ENCODE peak calls at places on chromosome 5, in four cellular contexts. E is NCI-H1092, O is Right ventricle myocardium inferior, J is HTR-8/SVneo. T is an unnamed sample.

GRCh38 chr5:157821822-157822622 is 36.9 kb downstream of the CLINT1 start:
- DNase-seq in E (no peak), O (no peak), J (no peak), T (no peak)

GRCh38 chr5:45454114-45454513 is 242.1 kb downstream of the HCN1 start:
- DNase-seq in E (peak), O (no peak), J (no peak), T (no peak)

GRCh38 chr5:34053133-34053532 is 10.1 kb upstream of the C1QTNF3 start:
- DNase-seq in E (no peak), O (no peak), J (no peak), T (no peak)

GRCh38 chr5:134115806-134116175 is 1.3 kb downstream of the TCF7 start:
- DNase-seq in E (no peak), O (no peak), J (peak), T (no peak)

GRCh38 chr5:159135896-159136531 is 36.3 kb upstream of the EBF1 start:
- DNase-seq in E (no peak), O (no peak), J (no peak), T (no peak)

GRCh38 chr5:159548517-159548916 is 218.2 kb upstream of the IL12B start:
- DNase-seq in E (no peak), O (no peak), J (no peak), T (no peak)

GRCh38 chr5:35202319-35203111 is 27.8 kb downstream of the PRLR start:
- DNase-seq in E (peak), O (no peak), J (peak), T (peak)

GRCh38 chr5:55593115-55593472 is 58.3 kb upstream of the PLPP1 start:
- DNase-seq in E (no peak), O (no peak), J (peak), T (no peak)

GRCh38 chr5:150640311-150641005 is at the start of gene SYNPO:
- DNase-seq in E (no peak), O (no peak), J (peak), T (no peak)

GRCh38 chr5:132024789-132025402 is 13.4 kb upstream of the ACSL6 start:
- DNase-seq in E (no peak), O (no peak), J (no peak), T (no peak)

GRCh38 chr5:17381926-17382325 is 116.1 kb upstream of the TAF11L2 start:
- DNase-seq in E (no peak), O (peak), J (no peak), T (no peak)

GRCh38 chr5:17037751-17038150 is 101.7 kb upstream of the MYO10 start:
- DNase-seq in E (no peak), O (no peak), J (no peak), T (no peak)

GRCh38 chr5:149397530-149397929 is 18.4 kb upstream of the IL17B start:
- DNase-seq in E (no peak), O (no peak), J (peak), T (no peak)

GRCh38 chr5:10595678-10596309 is 31.9 kb downstream of the ANKRD33B start:
- DNase-seq in E (no peak), O (no peak), J (peak), T (no peak)

GRCh38 chr5:163841-164240 is 27.5 kb upstream of the LRRC14B start:
- DNase-seq in E (no peak), O (no peak), J (no peak), T (no peak)

GRCh38 chr5:162384225-162384624 is 316.7 kb downstream of the GABRG2 start:
- DNase-seq in E (no peak), O (no peak), J (no peak), T (no peak)

GRCh38 chr5:31435730-31436129 is 96.2 kb downstream of the DROSHA start:
- DNase-seq in E (no peak), O (no peak), J (no peak), T (no peak)

GRCh38 chr5:110852053-110852452 is 113.2 kb downstream of the SLC25A46 start:
- DNase-seq in E (no peak), O (no peak), J (no peak), T (no peak)

GRCh38 chr5:18745988-18746615 is 1111.8 kb downstream of the TAF11L14 start:
- DNase-seq in E (peak), O (peak), J (peak), T (peak)

GRCh38 chr5:149988126-149988525 is 12.3 kb downstream of the TIGD6 start:
- DNase-seq in E (no peak), O (no peak), J (no peak), T (no peak)

GRCh38 chr5:134140530-134141201 is 26.2 kb downstream of the TCF7 start:
- DNase-seq in E (peak), O (no peak), J (peak), T (peak)

GRCh38 chr5:135491552-135492318 is 39.6 kb upstream of the TIFAB start:
- DNase-seq in E (peak), O (no peak), J (no peak), T (no peak)

GRCh38 chr5:80659111-80659510 is 4.3 kb upstream of the DHFR start:
- DNase-seq in E (no peak), O (no peak), J (no peak), T (no peak)

GRCh38 chr5:151058301-151058700 is 22.5 kb downstream of the TNIP1 start:
- DNase-seq in E (no peak), O (no peak), J (no peak), T (no peak)

GRCh38 chr5:134143431-134143830 is 28.9 kb downstream of the TCF7 start:
- DNase-seq in E (no peak), O (no peak), J (no peak), T (no peak)

GRCh38 chr5:145347026-145347616 is 488.0 kb downstream of the PRELID2 start:
- DNase-seq in E (peak), O (no peak), J (peak), T (peak)

GRCh38 chr5:16065810-16066209 is 113.8 kb downstream of the MARCHF11 start:
- DNase-seq in E (no peak), O (no peak), J (peak), T (no peak)

GRCh38 chr5:67028981-67029380 is 167.6 kb downstream of the CD180 start:
- DNase-seq in E (no peak), O (no peak), J (no peak), T (no peak)